ENCODE peak calls at places on chromosomes 7 and 10, in four cellular contexts. T, V, Q and J are unnamed samples. For H3K9me3, the result is how much of the 10 kb centered on the place peaks cover.

GRCh38 chr7:80249619-80250305 is 115.1 kb downstream of the GNAI1 start:
- DNase-seq in T (no peak), V (no peak), Q (peak), J (no peak)

GRCh38 chr7:124084024-124084423 is 51.2 kb upstream of the TMEM229A start:
- DNase-seq in T (no peak), V (no peak), Q (peak), J (no peak)

GRCh38 chr10:119246862-119247549 is 39.6 kb downstream of the GRK5 start:
- DNase-seq in T (no peak), V (no peak), Q (peak), J (no peak)

GRCh38 chr7:34275629-34276028 is 370.3 kb downstream of the BMPER start:
- DNase-seq in T (no peak), V (no peak), Q (no peak), J (no peak)

GRCh38 chr7:128425851-128426250 is 16.1 kb upstream of the IMPDH1 start:
- DNase-seq in T (peak), V (peak), Q (peak), J (peak)

GRCh38 chr10:6796231-6796630 is 216.2 kb upstream of the PRKCQ start:
- DNase-seq in T (no peak), V (no peak), Q (no peak), J (no peak)

GRCh38 chr10:109956454-109957091 is 33.3 kb upstream of the XPNPEP1 start:
- DNase-seq in T (peak), V (no peak), Q (peak), J (no peak)

GRCh38 chr10:18235477-18235876 is 95.3 kb downstream of the CACNB2 start:
- DNase-seq in T (no peak), V (no peak), Q (no peak), J (no peak)

GRCh38 chr7:121515651-121516401 is 119.7 kb upstream of the FAM3C start:
- DNase-seq in T (no peak), V (no peak), Q (no peak), J (no peak)

DNA sequence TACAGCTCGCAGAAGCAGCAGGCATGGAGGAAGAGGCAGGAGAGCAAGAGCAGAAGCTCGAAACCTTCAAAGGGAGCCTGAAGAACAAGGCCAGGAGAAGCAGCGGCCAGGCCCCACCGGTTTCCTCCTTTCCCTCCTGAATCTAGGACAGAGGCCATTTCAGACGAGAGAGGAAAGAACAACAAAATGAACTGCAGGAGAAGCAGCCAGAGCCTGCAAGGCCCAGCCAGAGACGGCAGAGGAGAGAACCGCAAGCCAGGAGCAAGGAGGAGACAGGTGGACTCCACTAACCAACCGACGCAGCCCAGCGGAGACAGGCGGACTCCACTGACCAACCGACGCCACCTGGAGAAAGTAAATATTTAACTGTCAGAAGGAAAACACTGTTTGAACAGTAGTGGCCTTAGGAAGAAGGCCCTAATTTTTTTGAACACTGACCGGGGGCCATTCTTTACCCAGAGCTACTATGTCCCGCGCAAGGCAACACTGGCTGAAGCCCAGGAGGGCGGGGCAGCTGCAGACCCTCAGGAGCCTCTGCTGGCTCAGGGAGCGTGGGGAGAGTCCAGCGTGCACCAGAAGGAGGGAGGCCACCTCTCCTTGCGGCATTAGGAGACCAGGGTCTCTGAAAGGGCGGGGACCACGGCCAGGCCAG is 559.2 kb downstream of the PTPRN2 start:
- DNase-seq in T (no peak), V (no peak), Q (no peak), J (no peak)
- H3K9me3 ChIP-seq in T (under half), V (under half), Q (under half), J (under half)

GRCh38 chr10:22588462-22588861 is 125.9 kb downstream of the PIP4K2A start:
- DNase-seq in T (no peak), V (no peak), Q (no peak), J (no peak)

GRCh38 chr10:22580711-22581110 is 133.7 kb downstream of the PIP4K2A start:
- DNase-seq in T (no peak), V (no peak), Q (no peak), J (no peak)

GRCh38 chr10:22579826-22580225 is 134.6 kb downstream of the PIP4K2A start:
- DNase-seq in T (no peak), V (peak), Q (no peak), J (no peak)

GRCh38 chr10:22581453-22581852 is 132.9 kb downstream of the PIP4K2A start:
- DNase-seq in T (no peak), V (no peak), Q (no peak), J (no peak)

GRCh38 chr10:22583683-22584082 is 130.7 kb downstream of the PIP4K2A start:
- DNase-seq in T (no peak), V (no peak), Q (no peak), J (no peak)
- H3K9me3 ChIP-seq in T (under half), V (under half), Q (under half), J (under half)

GRCh38 chr10:37146443-37146842 is 21.0 kb downstream of the ANKRD30A start:
- DNase-seq in T (peak), V (no peak), Q (no peak), J (no peak)
- H3K9me3 ChIP-seq in T (under half), V (under half), Q (under half), J (under half)

GRCh38 chr7:57210871-57211270 is 78.6 kb upstream of the ZNF479 start:
- DNase-seq in T (no peak), V (no peak), Q (no peak), J (no peak)

GRCh38 chr7:57205000-57205399 is 72.8 kb upstream of the ZNF479 start:
- DNase-seq in T (no peak), V (no peak), Q (no peak), J (no peak)

GRCh38 chr7:57204411-57204811 is 72.2 kb upstream of the ZNF479 start:
- DNase-seq in T (no peak), V (no peak), Q (no peak), J (no peak)

GRCh38 chr7:57210212-57210611 is 78.0 kb upstream of the ZNF479 start:
- DNase-seq in T (no peak), V (no peak), Q (no peak), J (no peak)

DNA sequence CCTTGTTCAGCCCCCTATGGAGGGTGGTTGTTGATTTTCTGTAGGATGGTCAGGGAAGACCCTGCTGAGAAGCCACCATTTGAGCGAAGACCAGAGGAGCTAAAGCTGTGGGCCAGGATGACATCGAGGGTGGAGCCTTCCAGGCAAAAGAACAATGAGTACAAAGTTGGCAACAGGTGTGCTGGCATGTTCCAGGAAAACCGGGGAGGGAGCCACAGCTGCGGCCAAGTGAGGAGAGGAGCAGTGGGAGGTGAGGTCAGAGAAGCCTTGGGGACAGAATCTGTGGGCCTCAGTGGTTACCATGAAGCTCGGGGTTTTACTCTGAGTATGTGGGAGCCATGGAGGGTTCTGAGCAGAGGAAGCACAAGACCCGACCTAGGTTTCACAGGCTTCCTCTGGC is 75.6 kb upstream of the ZNF479 start:
- DNase-seq in T (no peak), V (no peak), Q (no peak), J (no peak)
- H3K9me3 ChIP-seq in T (under half), V (under half), Q (under half), J (under half)

DNA sequence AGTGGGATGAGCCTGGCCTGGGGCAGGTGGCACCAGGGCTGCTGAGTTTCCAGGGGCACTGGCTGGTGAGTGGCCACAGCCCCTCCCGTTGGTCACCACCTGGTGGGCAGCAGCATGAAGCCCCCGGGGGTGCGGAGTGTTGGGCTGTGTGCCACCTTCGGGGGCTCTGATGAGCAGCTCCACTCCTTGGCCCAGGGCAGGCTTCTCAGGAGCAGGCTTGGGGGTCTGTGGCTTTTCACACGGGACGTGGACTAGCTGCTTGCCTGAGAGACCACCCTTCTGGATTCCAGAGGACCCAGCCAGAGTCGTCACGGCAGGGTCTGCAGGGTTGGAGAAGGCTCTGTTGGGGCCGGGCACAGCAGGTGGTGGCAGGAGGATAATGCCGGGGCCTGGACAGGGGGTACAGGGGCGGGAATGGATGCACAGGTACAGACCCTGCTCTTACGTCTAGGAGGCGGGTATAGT is 193.1 kb downstream of the ADARB2 start:
- DNase-seq in T (no peak), V (no peak), Q (no peak), J (no peak)
- H3K9me3 ChIP-seq in T (under half), V (under half), Q (under half), J (under half)

DNA sequence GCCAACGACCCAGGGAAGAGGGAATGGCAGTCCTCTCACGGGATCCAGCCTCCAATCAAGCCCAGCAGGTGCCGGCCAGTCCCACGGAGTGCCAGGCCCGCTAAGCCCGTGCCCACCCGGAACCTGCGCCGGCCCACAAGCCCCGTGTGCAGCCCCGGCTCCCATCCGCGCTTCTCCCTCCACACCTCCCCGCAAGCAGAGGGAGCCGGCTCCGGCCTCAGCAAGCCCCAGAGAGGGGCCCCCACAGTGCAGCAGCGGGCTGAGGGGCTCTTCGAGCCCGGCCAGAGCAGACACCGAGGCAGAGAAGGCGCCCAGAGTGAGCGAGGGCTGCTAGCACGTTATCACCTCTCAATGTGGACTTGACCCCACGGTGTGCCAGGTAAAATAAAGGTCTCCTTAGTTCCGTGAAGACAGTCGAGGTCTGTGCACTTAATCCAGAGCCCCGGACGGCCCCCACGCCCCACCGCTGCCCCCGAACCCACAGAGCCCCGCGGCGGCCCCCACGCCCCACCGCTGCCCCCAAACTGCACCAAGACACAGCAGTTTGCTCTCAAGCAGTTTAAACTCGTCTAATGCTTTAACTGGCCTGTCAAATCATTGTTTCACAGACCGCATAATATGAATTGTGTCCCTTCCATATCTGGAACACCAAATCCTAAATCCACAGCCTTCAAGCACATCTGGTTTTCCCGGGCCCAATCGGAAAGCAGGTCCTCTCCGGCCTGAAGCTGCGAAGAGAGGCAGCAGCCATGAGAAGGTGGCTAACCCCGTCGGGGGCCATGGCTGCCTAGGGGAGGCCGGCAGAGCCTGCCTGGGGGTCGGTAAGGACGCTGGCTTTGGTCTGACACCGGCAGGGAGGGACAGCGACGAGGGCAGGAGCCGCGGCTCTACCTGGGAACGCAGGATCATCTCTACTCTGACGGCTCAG is 307.8 kb downstream of the PTPRN2 start:
- DNase-seq in T (no peak), V (no peak), Q (no peak), J (no peak)
- H3K9me3 ChIP-seq in T (under half), V (under half), Q (under half), J (under half)

DNA sequence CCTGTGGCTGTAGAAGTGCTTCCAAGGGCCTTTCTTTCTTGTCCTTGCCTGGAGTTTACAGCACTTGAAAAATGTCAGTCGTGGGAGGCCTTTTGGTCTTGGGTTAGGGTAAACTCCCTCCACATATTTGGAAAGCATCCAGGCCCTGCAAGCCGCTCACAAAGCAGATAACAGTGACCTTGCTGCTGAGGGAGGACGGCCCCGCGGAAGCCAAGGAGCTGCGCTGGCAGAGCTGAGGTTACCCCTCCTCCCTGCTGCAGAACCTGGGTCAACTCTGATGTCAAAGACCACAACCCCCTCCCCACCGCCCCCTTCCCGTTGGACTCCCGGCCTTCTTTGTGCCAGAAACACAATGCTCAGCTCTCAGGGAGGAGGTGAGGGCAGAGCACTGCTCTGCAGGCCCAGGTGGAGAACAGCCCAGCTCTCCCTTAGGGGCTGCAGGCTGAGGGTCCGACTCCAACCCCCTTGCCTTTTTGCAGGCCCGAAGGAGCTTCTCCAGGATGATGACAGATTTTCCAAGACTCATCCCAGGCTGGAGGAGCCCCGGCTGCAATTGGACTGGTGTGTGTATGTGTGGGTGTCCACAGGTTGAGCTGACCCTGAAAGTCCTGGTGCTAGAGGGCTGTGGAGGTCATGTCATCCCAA is 957.6 kb upstream of the ZNF722 start:
- DNase-seq in T (no peak), V (no peak), Q (no peak), J (no peak)
- H3K9me3 ChIP-seq in T (under half), V (under half), Q (under half), J (under half)